ENCODE peak calls at places on chromosomes 12 and 14, in eight cellular contexts. One of them, this sample, is unnamed.

GRCh38 chr12:116121453-116121871 is 156.0 kb downstream of the MED13L start:
- DNase-seq in AG10803: peak
- DNase-seq in nephron progenitor cell: no peak
- DNase-seq in IMR-90: peak
- DNase-seq in AG09319: no peak
- DNase-seq in Peyer's patch: no peak
- DNase-seq in BE2C: no peak
- DNase-seq in foreskin keratinocyte: peak
- DNase-seq in this sample: no peak

GRCh38 chr12:116689586-116689985 is 48.3 kb downstream of the SPRING1 start:
- DNase-seq in AG10803: no peak
- DNase-seq in nephron progenitor cell: no peak
- DNase-seq in IMR-90: no peak
- DNase-seq in AG09319: no peak
- DNase-seq in Peyer's patch: no peak
- DNase-seq in BE2C: no peak
- DNase-seq in foreskin keratinocyte: no peak
- DNase-seq in this sample: no peak

GRCh38 chr14:61640834-61641170 is 54.5 kb upstream of the HIF1A start:
- DNase-seq in AG10803: no peak
- DNase-seq in nephron progenitor cell: no peak
- DNase-seq in IMR-90: no peak
- DNase-seq in AG09319: no peak
- DNase-seq in Peyer's patch: no peak
- DNase-seq in BE2C: no peak
- DNase-seq in foreskin keratinocyte: no peak
- DNase-seq in this sample: no peak

GRCh38 chr12:62435337-62436163 is 31.1 kb upstream of the MON2 start:
- DNase-seq in AG10803: peak
- DNase-seq in nephron progenitor cell: peak
- DNase-seq in IMR-90: peak
- DNase-seq in AG09319: peak
- DNase-seq in Peyer's patch: peak
- DNase-seq in BE2C: peak
- DNase-seq in foreskin keratinocyte: peak
- DNase-seq in this sample: peak

GRCh38 chr12:25242981-25243764 is 7.6 kb downstream of the KRAS start:
- DNase-seq in AG10803: no peak
- DNase-seq in nephron progenitor cell: no peak
- DNase-seq in IMR-90: peak
- DNase-seq in AG09319: no peak
- DNase-seq in Peyer's patch: peak
- DNase-seq in BE2C: no peak
- DNase-seq in foreskin keratinocyte: no peak
- DNase-seq in this sample: no peak

GRCh38 chr12:52870361-52871290 is 21.8 kb upstream of the KRT78 start:
- DNase-seq in AG10803: no peak
- DNase-seq in nephron progenitor cell: peak
- DNase-seq in IMR-90: peak
- DNase-seq in AG09319: no peak
- DNase-seq in Peyer's patch: peak
- DNase-seq in BE2C: peak
- DNase-seq in foreskin keratinocyte: peak
- DNase-seq in this sample: peak

GRCh38 chr14:70098257-70098809 is 90.4 kb downstream of the SLC8A3 start:
- DNase-seq in AG10803: peak
- DNase-seq in nephron progenitor cell: no peak
- DNase-seq in IMR-90: no peak
- DNase-seq in AG09319: no peak
- DNase-seq in Peyer's patch: no peak
- DNase-seq in BE2C: no peak
- DNase-seq in foreskin keratinocyte: no peak
- DNase-seq in this sample: no peak

GRCh38 chr12:69991683-69992297 is 166.8 kb downstream of the MYRFL start:
- DNase-seq in AG10803: peak
- DNase-seq in nephron progenitor cell: no peak
- DNase-seq in IMR-90: no peak
- DNase-seq in AG09319: no peak
- DNase-seq in Peyer's patch: no peak
- DNase-seq in BE2C: peak
- DNase-seq in foreskin keratinocyte: no peak
- DNase-seq in this sample: no peak

GRCh38 chr14:50542941-50543418 is 10.6 kb upstream of the MAP4K5 start:
- DNase-seq in AG10803: peak
- DNase-seq in nephron progenitor cell: peak
- DNase-seq in IMR-90: peak
- DNase-seq in AG09319: no peak
- DNase-seq in Peyer's patch: peak
- DNase-seq in BE2C: peak
- DNase-seq in foreskin keratinocyte: peak
- DNase-seq in this sample: no peak

GRCh38 chr14:95265106-95266094 is 54.3 kb downstream of the CLMN start:
- DNase-seq in AG10803: peak
- DNase-seq in nephron progenitor cell: no peak
- DNase-seq in IMR-90: peak
- DNase-seq in AG09319: peak
- DNase-seq in Peyer's patch: peak
- DNase-seq in BE2C: peak
- DNase-seq in foreskin keratinocyte: peak
- DNase-seq in this sample: peak

GRCh38 chr14:37340353-37340752 is 142.6 kb downstream of the MIPOL1 start:
- DNase-seq in AG10803: no peak
- DNase-seq in nephron progenitor cell: no peak
- DNase-seq in IMR-90: no peak
- DNase-seq in AG09319: no peak
- DNase-seq in Peyer's patch: no peak
- DNase-seq in BE2C: no peak
- DNase-seq in foreskin keratinocyte: no peak
- DNase-seq in this sample: no peak

GRCh38 chr12:52600071-52600470 is 1.2 kb downstream of the KRT72 start:
- DNase-seq in AG10803: no peak
- DNase-seq in nephron progenitor cell: no peak
- DNase-seq in IMR-90: no peak
- DNase-seq in AG09319: no peak
- DNase-seq in Peyer's patch: no peak
- DNase-seq in BE2C: no peak
- DNase-seq in foreskin keratinocyte: no peak
- DNase-seq in this sample: no peak

GRCh38 chr12:57166971-57167371 is 19.6 kb upstream of the LRP1-AS start:
- DNase-seq in AG10803: peak
- DNase-seq in nephron progenitor cell: no peak
- DNase-seq in IMR-90: peak
- DNase-seq in AG09319: no peak
- DNase-seq in Peyer's patch: no peak
- DNase-seq in BE2C: no peak
- DNase-seq in foreskin keratinocyte: peak
- DNase-seq in this sample: no peak

DNA sequence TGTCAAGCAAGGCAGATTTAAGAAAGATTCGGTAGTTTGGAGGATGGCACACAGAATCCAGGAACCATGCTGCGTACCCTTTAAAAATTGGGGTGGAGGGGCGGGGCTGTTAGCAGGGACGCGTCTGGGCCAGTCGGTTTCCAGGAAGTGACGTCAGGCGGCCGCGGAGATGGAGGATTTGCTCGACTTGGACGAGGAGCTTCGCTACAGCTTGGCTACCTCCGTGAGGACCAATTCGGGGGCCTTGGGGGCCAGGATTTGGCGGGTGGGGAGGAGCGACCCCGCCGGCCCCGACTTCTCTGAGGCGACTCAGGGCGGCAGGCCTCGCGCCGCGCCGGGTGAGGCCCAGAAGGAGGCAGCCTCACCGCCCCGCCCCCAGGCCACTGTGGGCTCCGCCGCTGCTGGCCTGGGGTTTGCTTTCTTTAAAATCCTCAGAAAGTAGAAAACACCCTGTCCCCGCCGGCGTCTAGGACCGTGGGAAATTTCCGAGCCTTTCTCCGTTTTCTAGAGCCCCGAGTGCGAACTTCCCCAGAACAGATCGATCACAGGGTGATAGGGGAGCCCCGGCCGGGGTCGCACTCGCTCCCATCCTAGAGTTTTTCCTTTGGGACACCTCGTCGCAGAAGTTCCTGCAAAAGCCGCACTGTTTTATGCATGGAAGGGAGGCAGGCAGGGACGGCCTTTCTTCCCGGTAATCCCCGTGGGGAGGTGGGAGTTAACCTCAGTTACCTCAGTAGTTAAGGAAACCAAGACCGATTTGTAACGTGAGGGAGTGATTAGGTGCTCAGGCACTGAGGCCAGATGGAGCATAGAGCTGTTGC is at the start of gene IFT43:
- DNase-seq in AG10803: peak
- DNase-seq in nephron progenitor cell: peak
- DNase-seq in IMR-90: peak
- DNase-seq in AG09319: peak
- DNase-seq in Peyer's patch: peak
- DNase-seq in BE2C: peak
- DNase-seq in foreskin keratinocyte: peak
- DNase-seq in this sample: peak
- TF ChIP-seq CTCF in AG10803: no peak
- TF ChIP-seq CTCF in nephron progenitor cell: no peak
- TF ChIP-seq CTCF in IMR-90: no peak
- TF ChIP-seq CTCF in AG09319: no peak
- TF ChIP-seq CTCF in Peyer's patch: no peak
- TF ChIP-seq CTCF in BE2C: no peak
- TF ChIP-seq CTCF in foreskin keratinocyte: peak
- TF ChIP-seq CTCF in this sample: no peak

DNA sequence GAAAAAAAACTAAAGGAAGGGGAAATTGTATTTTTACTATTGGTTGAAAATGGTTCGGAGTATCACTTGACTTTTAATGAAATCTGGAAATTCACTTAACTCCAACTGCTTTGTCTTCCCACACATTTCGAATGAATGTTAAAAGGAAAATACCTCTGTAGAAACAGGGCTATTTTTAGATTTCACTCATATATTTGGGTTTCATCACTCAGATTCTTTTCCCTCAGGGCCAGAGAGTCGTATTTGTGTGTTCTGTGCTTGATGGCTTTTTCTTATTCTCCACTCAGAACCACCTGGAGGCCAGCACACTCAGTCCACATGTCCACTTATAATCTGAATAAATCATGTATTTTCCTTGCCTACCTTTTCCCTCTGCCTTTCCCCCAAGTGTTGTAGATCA is 39.9 kb downstream of the DAAM1 start:
- DNase-seq in AG10803: peak
- DNase-seq in nephron progenitor cell: no peak
- DNase-seq in IMR-90: peak
- DNase-seq in AG09319: no peak
- DNase-seq in Peyer's patch: no peak
- DNase-seq in BE2C: no peak
- DNase-seq in foreskin keratinocyte: no peak
- DNase-seq in this sample: no peak
- TF ChIP-seq CTCF in AG10803: no peak
- TF ChIP-seq CTCF in nephron progenitor cell: no peak
- TF ChIP-seq CTCF in IMR-90: no peak
- TF ChIP-seq CTCF in AG09319: no peak
- TF ChIP-seq CTCF in Peyer's patch: no peak
- TF ChIP-seq CTCF in BE2C: no peak
- TF ChIP-seq CTCF in foreskin keratinocyte: no peak
- TF ChIP-seq CTCF in this sample: no peak

GRCh38 chr12:124390442-124391116 is 95.7 kb downstream of the RFLNA start:
- DNase-seq in AG10803: peak
- DNase-seq in nephron progenitor cell: no peak
- DNase-seq in IMR-90: peak
- DNase-seq in AG09319: no peak
- DNase-seq in Peyer's patch: peak
- DNase-seq in BE2C: no peak
- DNase-seq in foreskin keratinocyte: peak
- DNase-seq in this sample: peak
- TF ChIP-seq CTCF in AG10803: no peak
- TF ChIP-seq CTCF in nephron progenitor cell: no peak
- TF ChIP-seq CTCF in IMR-90: no peak
- TF ChIP-seq CTCF in AG09319: no peak
- TF ChIP-seq CTCF in Peyer's patch: no peak
- TF ChIP-seq CTCF in BE2C: no peak
- TF ChIP-seq CTCF in foreskin keratinocyte: no peak
- TF ChIP-seq CTCF in this sample: no peak

GRCh38 chr12:125311050-125311449 is 245.8 kb downstream of the AACS start:
- DNase-seq in AG10803: no peak
- DNase-seq in nephron progenitor cell: no peak
- DNase-seq in IMR-90: no peak
- DNase-seq in AG09319: no peak
- DNase-seq in Peyer's patch: no peak
- DNase-seq in BE2C: no peak
- DNase-seq in foreskin keratinocyte: no peak
- DNase-seq in this sample: no peak
- TF ChIP-seq CTCF in AG10803: no peak
- TF ChIP-seq CTCF in nephron progenitor cell: no peak
- TF ChIP-seq CTCF in IMR-90: no peak
- TF ChIP-seq CTCF in AG09319: no peak
- TF ChIP-seq CTCF in Peyer's patch: no peak
- TF ChIP-seq CTCF in BE2C: no peak
- TF ChIP-seq CTCF in foreskin keratinocyte: no peak
- TF ChIP-seq CTCF in this sample: no peak

GRCh38 chr12:96617178-96617577 is 127.8 kb downstream of the CFAP54 start:
- DNase-seq in AG10803: no peak
- DNase-seq in nephron progenitor cell: no peak
- DNase-seq in IMR-90: no peak
- DNase-seq in AG09319: no peak
- DNase-seq in Peyer's patch: no peak
- DNase-seq in BE2C: no peak
- DNase-seq in foreskin keratinocyte: no peak
- DNase-seq in this sample: no peak
- TF ChIP-seq CTCF in AG10803: no peak
- TF ChIP-seq CTCF in nephron progenitor cell: peak
- TF ChIP-seq CTCF in IMR-90: no peak
- TF ChIP-seq CTCF in AG09319: no peak
- TF ChIP-seq CTCF in Peyer's patch: no peak
- TF ChIP-seq CTCF in BE2C: peak
- TF ChIP-seq CTCF in foreskin keratinocyte: peak
- TF ChIP-seq CTCF in this sample: no peak

GRCh38 chr14:100165376-100165775 is 5.9 kb upstream of the DEGS2 start:
- DNase-seq in AG10803: no peak
- DNase-seq in nephron progenitor cell: peak
- DNase-seq in IMR-90: no peak
- DNase-seq in AG09319: no peak
- DNase-seq in Peyer's patch: peak
- DNase-seq in BE2C: no peak
- DNase-seq in foreskin keratinocyte: no peak
- DNase-seq in this sample: no peak
- TF ChIP-seq CTCF in AG10803: no peak
- TF ChIP-seq CTCF in nephron progenitor cell: no peak
- TF ChIP-seq CTCF in IMR-90: no peak
- TF ChIP-seq CTCF in AG09319: no peak
- TF ChIP-seq CTCF in Peyer's patch: peak
- TF ChIP-seq CTCF in BE2C: no peak
- TF ChIP-seq CTCF in foreskin keratinocyte: peak
- TF ChIP-seq CTCF in this sample: no peak

GRCh38 chr12:89504560-89505346 is 19.8 kb downstream of the GALNT4 start:
- DNase-seq in AG10803: no peak
- DNase-seq in nephron progenitor cell: no peak
- DNase-seq in IMR-90: peak
- DNase-seq in AG09319: no peak
- DNase-seq in Peyer's patch: no peak
- DNase-seq in BE2C: no peak
- DNase-seq in foreskin keratinocyte: no peak
- DNase-seq in this sample: no peak
- TF ChIP-seq CTCF in AG10803: peak
- TF ChIP-seq CTCF in nephron progenitor cell: no peak
- TF ChIP-seq CTCF in IMR-90: no peak
- TF ChIP-seq CTCF in AG09319: no peak
- TF ChIP-seq CTCF in Peyer's patch: no peak
- TF ChIP-seq CTCF in BE2C: no peak
- TF ChIP-seq CTCF in foreskin keratinocyte: peak
- TF ChIP-seq CTCF in this sample: no peak

This sample was measured in CD14-positive monocyte.